ENCODE peak calls at places on chromosomes 11 and 22, in six cellular contexts. J is trophoblast cell, I is heart right ventricle, K is HCT116, Y is psoas muscle, P is spleen. D is an unnamed sample.

GRCh38 chr11:12692238-12693074 is 18.2 kb downstream of the TEAD1 start:
- DNase-seq in J (no peak), I (peak; percentile 84), K (peak; percentile 60), Y (peak; percentile 89), P (no peak), D (peak; percentile 62)

GRCh38 chr22:38072322-38073149 is 11.4 kb downstream of the SLC16A8 start:
- DNase-seq in J (no peak), I (no peak), K (no peak), Y (peak; percentile 48), P (no peak), D (no peak)

GRCh38 chr22:44020981-44021380 is 3.1 kb upstream of the PARVB start:
- DNase-seq in J (no peak), I (no peak), K (no peak), Y (no peak), P (no peak), D (no peak)

GRCh38 chr22:27941143-27941542 is 22.1 kb upstream of the PITPNB start:
- DNase-seq in J (no peak), I (no peak), K (no peak), Y (no peak), P (no peak), D (no peak)

GRCh38 chr22:20039683-20040325 is 18.9 kb downstream of the TANGO2 start:
- DNase-seq in J (no peak), I (no peak), K (no peak), Y (no peak), P (no peak), D (no peak)

GRCh38 chr11:119471329-119471728 is 48.4 kb upstream of the THY1 start:
- DNase-seq in J (no peak), I (no peak), K (no peak), Y (no peak), P (no peak), D (peak; percentile 72)

GRCh38 chr11:93020248-93021088 is 51.0 kb downstream of the MTNR1B start:
- DNase-seq in J (no peak), I (no peak), K (no peak), Y (no peak), P (no peak), D (no peak)

GRCh38 chr11:101759771-101760450 is 154.9 kb upstream of the CEP126 start:
- DNase-seq in J (no peak), I (no peak), K (peak; percentile 40), Y (no peak), P (no peak), D (no peak)

GRCh38 chr11:44427432-44427831 is 117.5 kb upstream of the ALX4 start:
- DNase-seq in J (no peak), I (no peak), K (no peak), Y (no peak), P (no peak), D (peak; percentile 88)

GRCh38 chr11:128506999-128507591 is 80.3 kb downstream of the ETS1 start:
- DNase-seq in J (no peak), I (peak; percentile 75), K (no peak), Y (peak; percentile 96), P (no peak), D (no peak)

DNA sequence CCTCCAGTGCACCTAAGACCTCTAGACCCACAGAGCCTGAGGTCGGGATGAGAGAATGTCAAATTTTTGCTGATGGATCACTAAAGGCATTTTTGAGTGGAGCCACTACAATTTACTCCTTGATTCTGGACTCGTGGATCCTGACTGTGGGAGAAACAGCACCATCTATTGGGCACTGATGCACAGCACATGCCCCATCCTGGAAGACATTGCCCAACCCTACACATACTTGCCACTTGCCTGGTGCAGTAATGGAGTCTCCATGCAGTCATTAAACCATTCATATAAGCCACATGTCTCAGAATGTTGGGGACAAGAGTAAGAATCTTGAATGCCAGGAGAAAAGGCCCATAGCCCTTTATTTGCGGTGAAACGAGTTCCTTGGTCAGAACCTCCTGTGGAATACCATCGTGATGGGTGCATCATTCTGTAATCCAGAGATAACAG is 103.9 kb downstream of the GGTLC2 start:
- DNase-seq in J (peak; percentile 50), I (no peak), K (no peak), Y (no peak), P (no peak), D (peak; percentile 83)
- H3K27me3 ChIP-seq in J (no peaks in the 10 kb centered on the region), I (peaks cover 19% of the 10 kb centered on the region), K (peaks cover 9% of the 10 kb centered on the region), Y (no peaks in the 10 kb centered on the region), P (no peaks in the 10 kb centered on the region), D (peaks cover 30% of the 10 kb centered on the region)

DNA sequence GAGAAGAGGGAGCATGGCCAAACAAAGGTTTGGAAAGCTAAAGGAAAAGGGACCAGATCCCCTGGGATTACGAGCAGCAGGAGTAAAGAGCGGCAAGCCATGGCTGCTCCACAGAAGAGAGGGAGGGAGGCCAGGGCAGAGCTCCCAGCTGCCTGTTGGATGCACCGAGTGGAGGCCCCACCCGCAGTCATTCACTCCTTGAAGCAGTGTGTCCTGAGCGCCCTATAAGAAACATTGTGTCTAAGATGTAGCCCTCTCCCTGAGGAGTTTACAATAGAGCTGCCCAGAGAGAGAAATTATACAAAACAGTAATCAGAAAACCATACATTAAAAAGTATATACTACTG is 54.7 kb upstream of the CSNK2A3 start:
- DNase-seq in J (no peak), I (no peak), K (no peak), Y (no peak), P (no peak), D (no peak)
- H3K27ac ChIP-seq in J (no peak overlapping the region), I (no peak overlapping the region), K (no peak overlapping the region), Y (no peak overlapping the region), P (no peak overlapping the region), D (no peak overlapping the region)

DNA sequence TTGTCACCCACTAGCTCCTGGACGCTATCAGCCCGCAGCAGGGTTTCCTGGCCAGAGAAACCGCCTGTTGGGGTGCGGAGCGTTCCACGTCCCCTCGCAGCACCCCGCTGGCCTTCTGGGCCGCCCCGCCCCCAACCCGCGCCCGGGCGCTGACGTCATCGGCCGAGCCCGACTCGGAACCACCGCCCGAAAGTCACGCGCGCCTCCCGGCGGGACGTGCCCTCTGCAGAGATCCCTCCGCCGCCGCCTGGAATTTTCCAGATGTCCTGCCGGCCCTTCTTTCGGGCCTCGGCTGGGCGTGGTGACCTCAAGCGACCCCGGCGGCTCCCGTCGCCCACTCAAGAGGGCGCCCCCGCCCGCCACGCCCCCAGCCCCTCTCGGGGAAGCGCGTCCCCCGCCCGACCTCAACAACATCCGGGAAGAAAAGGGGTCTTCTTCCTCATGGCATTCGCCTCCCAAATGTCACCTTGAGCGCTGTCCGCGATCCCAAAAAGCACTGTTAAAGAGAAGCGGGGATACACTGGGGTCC is 430 bp upstream of the NEAT1 start:
- DNase-seq in J (peak; percentile 94), I (peak; percentile 99), K (peak; percentile 88), Y (peak; percentile 100), P (peak; percentile 99), D (peak; percentile 98)
- H3K4me1 ChIP-seq in J (peaks cover 65% of the 10 kb centered on the region), I (peaks cover 54% of the 10 kb centered on the region), K (peaks cover 71% of the 10 kb centered on the region), Y (peaks cover 26% of the 10 kb centered on the region), P (peaks cover 65% of the 10 kb centered on the region), D (peaks cover 23% of the 10 kb centered on the region)

DNA sequence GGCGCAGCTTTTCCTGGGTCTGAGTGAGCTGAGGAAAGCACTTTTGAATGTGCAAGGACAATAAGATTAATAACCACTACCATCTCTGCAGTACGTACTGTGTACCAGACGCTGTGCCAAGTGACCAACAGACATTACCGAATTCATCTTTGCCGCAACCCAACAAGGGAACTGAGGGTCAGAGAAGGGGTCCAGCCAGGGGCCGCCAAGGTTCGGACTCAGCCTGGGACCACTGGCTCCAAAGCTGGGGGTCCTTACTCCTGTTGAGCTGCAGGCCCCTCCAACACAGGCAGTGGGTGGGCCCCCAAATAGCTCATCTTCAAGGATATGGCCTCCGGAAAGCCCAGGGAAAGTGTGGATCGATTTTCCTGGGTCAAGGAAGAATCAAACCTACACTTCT is 55.0 kb upstream of the EMID1 start:
- DNase-seq in J (no peak), I (no peak), K (no peak), Y (peak; percentile 53), P (peak; percentile 54), D (peak; percentile 23)
- H3K27me3 ChIP-seq in J (no peaks in the 10 kb centered on the region), I (no peaks in the 10 kb centered on the region), K (no peaks in the 10 kb centered on the region), Y (no peaks in the 10 kb centered on the region), P (no peaks in the 10 kb centered on the region), D (no peaks in the 10 kb centered on the region)

GRCh38 chr22:31736458-31736857 is 13.5 kb downstream of the PRR14L start:
- DNase-seq in J (no peak), I (no peak), K (no peak), Y (no peak), P (no peak), D (no peak)

GRCh38 chr22:31733580-31734079 is 16.3 kb downstream of the PRR14L start:
- DNase-seq in J (no peak), I (no peak), K (no peak), Y (no peak), P (no peak), D (no peak)

GRCh38 chr22:31737932-31738331 is 12.0 kb downstream of the PRR14L start:
- DNase-seq in J (no peak), I (no peak), K (no peak), Y (no peak), P (no peak), D (no peak)

GRCh38 chr22:31732089-31732829 is 17.7 kb downstream of the PRR14L start:
- DNase-seq in J (no peak), I (no peak), K (no peak), Y (no peak), P (no peak), D (no peak)

GRCh38 chr22:31734512-31734911 is 15.4 kb downstream of the PRR14L start:
- DNase-seq in J (peak; percentile 78), I (no peak), K (no peak), Y (no peak), P (no peak), D (no peak)
- H3K27ac ChIP-seq in J (no peak overlapping the region), I (no peak overlapping the region), K (no peak overlapping the region), Y (no peak overlapping the region), P (no peak overlapping the region), D (no peak overlapping the region)

GRCh38 chr11:28100665-28101064 is 7.3 kb downstream of the KIF18A start:
- DNase-seq in J (no peak), I (no peak), K (no peak), Y (no peak), P (no peak), D (no peak)
- H3K4me1 ChIP-seq in J (no peaks in the 10 kb centered on the region), I (no peaks in the 10 kb centered on the region), K (peaks cover 12% of the 10 kb centered on the region), Y (no peaks in the 10 kb centered on the region), P (no peaks in the 10 kb centered on the region), D (peaks cover 3% of the 10 kb centered on the region)

DNA sequence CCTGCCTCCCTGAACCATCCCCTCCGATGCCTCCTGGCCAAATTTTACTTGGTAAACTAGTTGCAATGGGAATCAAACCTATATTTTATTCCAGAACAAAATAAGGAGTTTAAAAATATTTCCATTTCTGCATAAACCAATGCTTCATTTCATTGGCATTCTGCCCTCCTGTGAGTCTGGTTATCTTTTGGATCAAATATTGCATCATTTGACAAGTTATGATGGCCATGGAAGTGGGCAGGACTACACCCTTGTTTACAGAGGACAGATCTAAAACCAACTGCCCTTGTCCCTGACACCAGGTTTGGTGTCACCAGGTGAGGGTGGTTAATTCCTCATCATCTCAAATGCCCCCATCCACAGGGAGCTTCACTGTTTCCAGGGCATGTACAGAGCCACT is 28.2 kb upstream of the E2F8 start:
- DNase-seq in J (no peak), I (no peak), K (no peak), Y (no peak), P (no peak), D (no peak)
- H3K27me3 ChIP-seq in J (no peaks in the 10 kb centered on the region), I (peaks cover 3% of the 10 kb centered on the region), K (peaks cover 14% of the 10 kb centered on the region), Y (no peaks in the 10 kb centered on the region), P (no peaks in the 10 kb centered on the region), D (no peaks in the 10 kb centered on the region)

D was measured in endodermal cell.